ENCODE peak calls at places on chromosomes 3 and 15, in four cellular contexts. P, U, I and K are unnamed samples.

GRCh38 chr15:63490345-63491034 is 13.9 kb upstream of the USP3 start:
- DNase-seq in P (no peak), U (peak), I (no peak), K (no peak)

GRCh38 chr3:49638445-49638844 is 35.7 kb upstream of the APEH start:
- DNase-seq in P (no peak), U (no peak), I (no peak), K (no peak)

GRCh38 chr3:129313983-129314756 is 35.5 kb downstream of the HMCES start:
- DNase-seq in P (peak), U (peak), I (no peak), K (no peak)

GRCh38 chr3:44292947-44293346 is 45.6 kb upstream of the TCAIM start:
- DNase-seq in P (no peak), U (no peak), I (no peak), K (no peak)

GRCh38 chr3:43580181-43580580 is 41.6 kb downstream of the ANO10 start:
- DNase-seq in P (no peak), U (no peak), I (no peak), K (no peak)

GRCh38 chr3:7964899-7965298 is 536.7 kb upstream of the LMCD1 start:
- DNase-seq in P (no peak), U (no peak), I (no peak), K (no peak)

GRCh38 chr3:185397676-185398075 is 34.7 kb downstream of the MAP3K13 start:
- DNase-seq in P (no peak), U (no peak), I (no peak), K (no peak)

GRCh38 chr15:78203346-78204225 is 30.8 kb downstream of the ACSBG1 start:
- DNase-seq in P (no peak), U (no peak), I (peak), K (no peak)

GRCh38 chr3:124250053-124250452 is 258.1 kb upstream of the ROPN1 start:
- DNase-seq in P (no peak), U (no peak), I (no peak), K (no peak)

GRCh38 chr3:189100866-189101265 is 70.9 kb upstream of the TPRG1 start:
- DNase-seq in P (no peak), U (no peak), I (no peak), K (no peak)

GRCh38 chr15:59322056-59322755 is 50.5 kb downstream of the MYO1E start:
- DNase-seq in P (no peak), U (no peak), I (no peak), K (no peak)

GRCh38 chr3:50737511-50738251 is 63.0 kb downstream of the DOCK3 start:
- DNase-seq in P (no peak), U (no peak), I (no peak), K (no peak)

GRCh38 chr3:161233557-161233956 is 12.4 kb downstream of the NMD3 start:
- DNase-seq in P (no peak), U (no peak), I (no peak), K (no peak)

GRCh38 chr3:127808197-127808596 is 14.1 kb downstream of the MGLL start:
- DNase-seq in P (no peak), U (no peak), I (no peak), K (no peak)

GRCh38 chr3:172061724-172062184 is 22.4 kb downstream of the FNDC3B start:
- DNase-seq in P (peak), U (no peak), I (no peak), K (no peak)

GRCh38 chr3:134367869-134368750 is 6.1 kb downstream of the AMOTL2 start:
- DNase-seq in P (no peak), U (peak), I (no peak), K (no peak)

GRCh38 chr3:49219132-49219531 is 47.7 kb downstream of the KLHDC8B start:
- DNase-seq in P (no peak), U (no peak), I (no peak), K (no peak)

GRCh38 chr15:70271422-70272088 is 173.8 kb upstream of the TLE3 start:
- DNase-seq in P (no peak), U (peak), I (no peak), K (no peak)

GRCh38 chr3:189629803-189630455 is 1.3 kb upstream of the TP63 start:
- DNase-seq in P (no peak), U (no peak), I (no peak), K (peak)

GRCh38 chr3:124118397-124118796 is 126.5 kb upstream of the ROPN1 start:
- DNase-seq in P (no peak), U (no peak), I (no peak), K (no peak)

GRCh38 chr15:59329570-59330350 is 42.9 kb downstream of the MYO1E start:
- DNase-seq in P (no peak), U (no peak), I (no peak), K (no peak)

GRCh38 chr3:38327335-38328009 is 19.1 kb upstream of the XYLB start:
- DNase-seq in P (no peak), U (no peak), I (no peak), K (no peak)

GRCh38 chr15:72339777-72340177 is 19.8 kb upstream of the CELF6 start:
- DNase-seq in P (no peak), U (no peak), I (no peak), K (peak)

GRCh38 chr3:46928297-46928696 is 48.2 kb downstream of the CCDC12 start:
- DNase-seq in P (peak), U (no peak), I (no peak), K (no peak)
- TF ChIP-seq CTCF in P (no peak), U (no peak), I (no peak), K (no peak)

GRCh38 chr3:27669505-27670085 is 52.5 kb downstream of the EOMES start:
- DNase-seq in P (no peak), U (no peak), I (no peak), K (no peak)

GRCh38 chr3:27670619-27671018 is 51.5 kb downstream of the EOMES start:
- DNase-seq in P (no peak), U (no peak), I (no peak), K (no peak)

GRCh38 chr3:27666277-27666676 is 55.8 kb downstream of the EOMES start:
- DNase-seq in P (no peak), U (peak), I (no peak), K (no peak)

GRCh38 chr3:27667751-27668150 is 54.4 kb downstream of the EOMES start:
- DNase-seq in P (no peak), U (no peak), I (no peak), K (no peak)

GRCh38 chr3:27666708-27667107 is 55.4 kb downstream of the EOMES start:
- DNase-seq in P (peak), U (peak), I (no peak), K (peak)
- TF ChIP-seq CTCF in P (no peak), U (peak), I (no peak), K (no peak)

GRCh38 chr15:84819291-84819768 is 2.2 kb downstream of the ALPK3 start:
- DNase-seq in P (no peak), U (peak), I (no peak), K (no peak)

GRCh38 chr15:84822774-84823579 is 5.8 kb downstream of the ALPK3 start:
- DNase-seq in P (no peak), U (no peak), I (no peak), K (no peak)

GRCh38 chr15:84823580-84823878 is 6.4 kb downstream of the ALPK3 start:
- DNase-seq in P (no peak), U (no peak), I (no peak), K (no peak)

GRCh38 chr15:84819791-84820190 is 2.6 kb downstream of the ALPK3 start:
- DNase-seq in P (no peak), U (no peak), I (no peak), K (no peak)

DNA sequence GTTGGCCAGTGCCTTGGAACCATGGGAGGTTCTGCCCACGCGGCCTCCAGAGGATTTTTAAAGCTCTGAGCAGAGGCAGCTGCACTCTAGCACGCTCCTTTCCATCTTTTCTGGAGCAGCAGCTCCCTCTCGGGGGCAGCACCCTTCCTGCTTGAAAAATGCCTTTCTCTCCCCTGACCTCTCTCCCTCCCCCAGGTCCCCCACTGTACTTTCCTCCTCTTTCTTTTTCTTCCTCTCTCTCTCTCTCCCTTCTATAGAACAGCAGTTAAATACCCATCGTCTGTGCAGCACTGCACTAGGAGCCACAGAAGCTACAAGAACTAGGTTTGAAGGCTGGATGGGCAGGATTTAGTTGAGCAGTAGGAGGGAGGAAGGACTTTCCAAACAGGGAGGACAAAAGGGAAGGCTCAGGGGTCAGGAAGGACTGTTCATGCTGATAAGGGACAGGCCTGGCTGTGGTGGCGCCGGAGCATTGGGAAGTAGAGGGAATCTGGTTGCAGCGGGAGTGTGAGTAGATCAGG is 4.4 kb downstream of the ALPK3 start:
- DNase-seq in P (peak), U (no peak), I (no peak), K (no peak)
- TF ChIP-seq CTCF in P (peak), U (no peak), I (no peak), K (no peak)

GRCh38 chr3:58422756-58423324 is 10.8 kb downstream of the PDHB start:
- DNase-seq in P (no peak), U (no peak), I (no peak), K (no peak)
- TF ChIP-seq CTCF in P (peak), U (peak), I (no peak), K (no peak)

GRCh38 chr3:175489406-175489805 is 630.3 kb downstream of the NAALADL2 start:
- DNase-seq in P (no peak), U (no peak), I (no peak), K (no peak)

GRCh38 chr3:175479800-175480199 is 620.7 kb downstream of the NAALADL2 start:
- DNase-seq in P (no peak), U (no peak), I (no peak), K (no peak)

GRCh38 chr3:175484666-175485065 is 625.5 kb downstream of the NAALADL2 start:
- DNase-seq in P (no peak), U (no peak), I (no peak), K (no peak)

GRCh38 chr3:175486255-175486654 is 627.1 kb downstream of the NAALADL2 start:
- DNase-seq in P (no peak), U (no peak), I (no peak), K (no peak)

DNA sequence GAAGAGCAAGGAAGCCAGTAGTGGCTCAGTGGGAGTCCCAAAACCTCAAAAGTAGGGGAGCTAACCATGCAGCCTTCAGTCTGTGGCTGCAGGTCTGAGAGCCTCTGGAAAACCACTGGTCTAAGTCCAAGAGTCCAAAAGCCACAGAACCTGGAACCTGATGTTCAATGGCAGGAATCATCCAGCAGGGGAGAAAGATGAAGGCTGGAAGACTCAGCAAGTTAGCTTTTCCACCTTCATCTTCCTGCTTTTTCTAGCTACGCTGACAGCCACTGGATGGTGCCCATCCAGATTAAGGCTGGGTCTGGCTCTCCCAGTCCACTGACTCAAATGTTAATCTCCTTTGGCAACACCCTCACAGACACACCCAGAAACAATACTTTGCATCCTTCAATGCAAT is 626.3 kb downstream of the NAALADL2 start:
- DNase-seq in P (no peak), U (peak), I (no peak), K (no peak)
- TF ChIP-seq CTCF in P (no peak), U (peak), I (no peak), K (no peak)

GRCh38 chr15:48250640-48251076 is 44.6 kb downstream of the SLC12A1 start:
- DNase-seq in P (peak), U (peak), I (no peak), K (no peak)
- TF ChIP-seq CTCF in P (peak), U (peak), I (peak), K (peak)

GRCh38 chr3:174862666-174863065 is 3.5 kb downstream of the NAALADL2 start:
- DNase-seq in P (no peak), U (no peak), I (no peak), K (no peak)

GRCh38 chr3:174859109-174859735 is at the start of gene NAALADL2:
- DNase-seq in P (no peak), U (no peak), I (no peak), K (no peak)

GRCh38 chr3:174863488-174863887 is 4.4 kb downstream of the NAALADL2 start:
- DNase-seq in P (no peak), U (no peak), I (no peak), K (no peak)

GRCh38 chr3:174859756-174860155 is 622 bp downstream of the NAALADL2 start:
- DNase-seq in P (no peak), U (no peak), I (no peak), K (no peak)

DNA sequence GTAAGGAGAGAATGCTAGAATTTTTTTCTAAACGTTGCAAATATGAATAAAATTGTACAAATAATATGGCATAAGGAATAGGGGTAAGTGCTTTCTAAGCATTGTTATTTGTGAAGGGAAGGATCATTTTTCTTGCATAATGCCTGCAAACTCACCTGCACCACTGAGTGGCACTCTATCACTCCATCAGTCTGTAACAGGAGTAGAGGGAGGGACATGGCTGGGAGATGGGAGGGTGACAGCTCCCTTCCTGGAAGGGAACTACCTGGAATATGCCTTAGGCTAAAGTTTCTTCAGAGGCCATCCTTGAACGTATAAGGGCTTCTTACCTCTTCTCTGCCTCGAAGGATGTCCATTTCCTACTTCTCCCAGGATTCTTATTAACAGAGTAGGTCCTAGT is 3.0 kb downstream of the NAALADL2 start:
- DNase-seq in P (no peak), U (peak), I (no peak), K (no peak)
- TF ChIP-seq CTCF in P (no peak), U (peak), I (peak), K (no peak)

DNA sequence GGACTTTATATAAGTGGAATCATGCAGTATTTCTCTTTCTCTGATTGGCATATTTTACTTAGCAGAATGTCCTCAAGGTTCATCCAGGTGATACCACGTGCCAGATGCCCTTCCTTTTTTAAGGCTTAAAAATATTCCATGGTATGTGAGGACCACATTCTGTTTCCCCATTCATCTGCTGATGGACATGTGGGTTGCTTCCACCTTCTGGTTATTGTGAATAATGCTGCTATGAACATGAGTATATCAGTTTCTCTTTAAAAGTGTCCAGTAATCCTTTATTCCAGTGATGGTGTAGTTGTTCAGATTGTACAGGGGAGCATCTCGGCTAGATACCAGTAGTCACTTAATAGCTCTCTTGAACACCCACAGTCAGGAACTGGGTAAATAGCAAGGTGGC is 50.4 kb upstream of the ATG7 start:
- DNase-seq in P (no peak), U (no peak), I (no peak), K (no peak)
- TF ChIP-seq CTCF in P (peak), U (no peak), I (no peak), K (no peak)

DNA sequence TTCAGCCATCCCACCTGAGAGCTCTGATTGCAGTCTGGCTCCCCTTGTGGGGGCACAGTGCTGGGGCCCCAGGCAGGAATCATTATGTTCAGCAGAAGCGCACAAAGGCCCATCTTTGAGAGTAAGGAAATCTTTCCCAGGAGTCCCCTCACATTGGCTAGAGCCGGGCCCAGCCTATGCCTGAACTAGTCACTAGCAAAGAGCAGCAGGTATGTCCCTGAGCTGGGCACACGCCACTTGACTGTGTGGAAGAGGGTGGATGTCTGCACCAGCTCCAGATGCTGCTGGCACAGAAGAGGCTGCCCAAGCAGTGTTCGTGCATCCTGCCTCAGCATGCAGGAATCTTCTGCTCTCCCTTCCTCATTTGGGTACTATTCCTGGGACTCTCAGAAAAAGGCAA is 26.3 kb downstream of the NR1I2 start:
- DNase-seq in P (no peak), U (no peak), I (no peak), K (no peak)
- TF ChIP-seq CTCF in P (no peak), U (peak), I (peak), K (no peak)

GRCh38 chr3:112354642-112355333 is 21.8 kb downstream of the CD200 start:
- DNase-seq in P (no peak), U (no peak), I (no peak), K (no peak)
- TF ChIP-seq CTCF in P (no peak), U (no peak), I (no peak), K (no peak)